ENCODE peak calls at places on chromosomes 5 and 9, in seven cellular contexts. T is heart right ventricle, V is spleen, W is stomach, R is OCI-LY7, F is GM23248, Z is body of pancreas. D is an unnamed sample.

GRCh38 chr9:69249337-69249736 is 75.3 kb downstream of the TJP2 start:
- DNase-seq in R (no peak), Z (no peak), W (no peak), T (peak; percentile 18), F (no peak), V (no peak), D (no peak)

GRCh38 chr9:79023134-79023577 is 548.6 kb upstream of the TLE4 start:
- DNase-seq in W (no peak), T (no peak), F (peak; percentile 84), V (no peak), Z (no peak), R (no peak), D (peak; percentile 78)

GRCh38 chr5:55982957-55983381 is 11.8 kb downstream of the IL6ST start:
- DNase-seq in R (no peak), V (no peak), F (peak; percentile 27), T (no peak), W (peak; percentile 36), Z (no peak), D (no peak)

GRCh38 chr5:93715327-93715726 is 26.1 kb downstream of the POU5F2 start:
- DNase-seq in V (no peak), W (no peak), R (no peak), F (no peak), T (no peak), Z (no peak), D (no peak)

GRCh38 chr5:129670944-129671343 is 77.0 kb upstream of the MINAR2 start:
- DNase-seq in F (peak; percentile 14), T (no peak), R (no peak), V (no peak), W (no peak), Z (no peak), D (peak; percentile 71)

GRCh38 chr5:61409568-61409967 is 77.5 kb downstream of the ZSWIM6 start:
- DNase-seq in F (peak; percentile 91), V (no peak), Z (no peak), W (no peak), T (no peak), R (no peak), D (peak; percentile 78)

GRCh38 chr5:375921-376871 is 54.7 kb downstream of the AHRR start:
- DNase-seq in T (no peak), R (no peak), F (no peak), Z (no peak), W (peak; percentile 21), V (peak; percentile 67), D (no peak)

GRCh38 chr9:32350682-32351081 is 33.8 kb upstream of the ACO1 start:
- DNase-seq in V (no peak), F (peak; percentile 22), T (no peak), W (no peak), Z (no peak), R (peak; percentile 18), D (peak; percentile 61)

GRCh38 chr9:17013010-17013409 is 121.8 kb upstream of the CNTLN start:
- DNase-seq in T (no peak), F (no peak), R (no peak), Z (no peak), W (no peak), V (no peak), D (no peak)

GRCh38 chr5:10387690-10388089 is 34.2 kb downstream of the MARCHF6 start:
- DNase-seq in T (no peak), V (no peak), W (no peak), R (no peak), F (peak; percentile 59), Z (no peak), D (peak; percentile 85)

GRCh38 chr5:176653401-176653800 is 6.1 kb downstream of the TSPAN17 start:
- DNase-seq in V (no peak), T (no peak), W (peak; percentile 37), F (peak; percentile 73), R (no peak), Z (no peak), D (no peak)

GRCh38 chr9:130239741-130240241 is 25.8 kb upstream of the HMCN2 start:
- DNase-seq in F (peak; percentile 34), R (no peak), T (no peak), V (peak; percentile 78), W (no peak), Z (no peak), D (no peak)

GRCh38 chr5:103000089-103000488 is 119.8 kb downstream of the GIN1 start:
- DNase-seq in Z (no peak), T (no peak), V (no peak), W (no peak), R (no peak), F (no peak), D (no peak)

GRCh38 chr9:93268551-93269314 is 84.8 kb downstream of the WNK2 start:
- DNase-seq in Z (peak; percentile 80), V (peak; percentile 88), W (peak; percentile 76), F (no peak), T (no peak), R (peak; percentile 97), D (no peak)
- H3K4me3 ChIP-seq in Z (no peak overlapping the region), V (no peak overlapping the region), W (no peak overlapping the region), F (no peak overlapping the region), T (no peak overlapping the region), R (peak overlapping the region; percentile 74), D (no peak overlapping the region)

DNA sequence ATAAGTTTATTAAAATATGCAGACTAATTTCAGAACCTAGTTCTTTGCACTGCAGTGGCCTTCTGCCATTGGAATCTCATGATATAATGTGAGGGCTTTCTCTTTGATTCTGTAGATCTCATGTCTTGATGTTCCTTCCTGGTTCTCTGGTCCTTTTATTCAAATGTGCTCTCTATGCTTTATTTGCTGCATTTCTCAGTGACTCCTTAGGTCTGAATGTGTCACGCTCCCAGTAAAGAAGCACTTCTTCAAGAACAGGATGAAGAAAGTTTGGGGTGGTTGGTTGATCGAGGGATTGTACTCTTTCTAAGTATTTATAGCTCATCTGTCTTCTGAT is 122.6 kb downstream of the GDNF start:
- DNase-seq in V (no peak), Z (no peak), W (no peak), R (no peak), T (no peak), F (no peak), D (no peak)
- H3K4me1 ChIP-seq in V (peaks cover 9% of the 10 kb centered on the region), Z (peaks cover 18% of the 10 kb centered on the region), W (peaks cover 9% of the 10 kb centered on the region), R (no peaks in the 10 kb centered on the region), T (peaks cover 14% of the 10 kb centered on the region), F (peaks cover 50% of the 10 kb centered on the region), D (peaks cover 5% of the 10 kb centered on the region)

DNA sequence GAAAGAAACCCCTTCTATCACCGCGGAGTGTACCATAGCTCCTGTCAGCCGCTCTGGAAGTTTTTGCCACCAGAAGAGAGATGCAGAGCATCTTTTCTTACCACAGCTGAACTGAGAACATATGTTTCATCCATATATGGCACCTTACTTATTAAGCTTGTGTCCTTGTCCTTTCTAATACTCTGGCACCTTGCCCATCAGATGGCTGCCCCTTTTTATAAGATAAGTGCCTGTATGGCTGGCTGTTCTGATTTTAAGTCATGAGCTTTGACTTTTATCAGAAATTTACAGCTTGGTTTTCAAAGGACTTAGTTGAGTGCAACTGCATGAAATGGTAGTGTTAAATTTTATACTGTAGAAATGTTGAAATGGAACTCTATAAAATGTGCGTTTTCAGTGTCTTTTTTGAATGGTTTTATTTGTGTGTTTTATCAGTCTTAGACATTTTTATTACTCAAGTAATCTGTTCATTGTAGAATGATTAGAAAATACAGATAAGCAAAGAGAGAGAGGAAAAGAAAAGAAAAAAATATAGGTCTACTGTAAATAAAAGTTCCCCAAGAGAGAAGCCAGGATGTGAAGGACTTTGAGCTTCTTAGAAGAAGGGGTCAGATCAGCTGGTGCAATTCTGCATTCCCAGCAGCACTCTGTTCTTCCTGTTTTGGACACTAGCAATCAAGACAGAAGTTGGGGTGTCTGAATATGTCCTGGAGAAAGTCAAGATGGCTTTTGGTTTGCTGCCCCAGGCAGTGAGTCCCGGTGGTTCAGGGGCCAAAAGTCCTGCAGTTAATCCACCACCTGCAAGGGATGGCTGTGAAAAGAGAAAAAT is 38.8 kb downstream of the ARHGAP26 start:
- DNase-seq in T (no peak), V (no peak), F (no peak), Z (no peak), W (no peak), R (no peak), D (no peak)
- H3K4me3 ChIP-seq in T (no peak overlapping the region), V (no peak overlapping the region), F (no peak overlapping the region), Z (no peak overlapping the region), W (no peak overlapping the region), R (no peak overlapping the region), D (no peak overlapping the region)

DNA sequence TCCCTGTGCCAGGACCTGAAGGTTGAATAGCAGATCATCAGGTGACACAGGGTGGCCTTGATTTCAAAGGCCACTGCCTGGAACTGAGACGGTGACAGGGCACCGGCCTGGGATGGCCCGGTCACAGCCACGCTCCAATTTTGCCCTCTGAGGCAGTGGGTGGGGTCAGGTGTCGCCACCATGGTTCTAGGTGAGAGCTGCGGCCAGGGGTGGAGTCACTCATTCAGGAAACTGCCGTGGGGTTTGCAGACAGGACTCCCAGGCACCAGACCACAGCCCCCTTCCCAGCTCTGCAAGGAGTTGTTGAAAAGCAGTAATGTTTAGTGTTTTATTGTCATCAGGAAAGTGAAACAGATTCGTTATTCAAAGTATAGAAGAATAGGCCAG is 17.3 kb upstream of the RNU6ATAC start:
- DNase-seq in T (no peak), W (no peak), R (no peak), Z (no peak), V (peak; percentile 33), F (no peak), D (no peak)
- H3K4me1 ChIP-seq in T (peaks cover 12% of the 10 kb centered on the region), W (no peaks in the 10 kb centered on the region), R (no peaks in the 10 kb centered on the region), Z (no peaks in the 10 kb centered on the region), V (peaks cover 12% of the 10 kb centered on the region), F (no peaks in the 10 kb centered on the region), D (peaks cover 27% of the 10 kb centered on the region)

GRCh38 chr5:167861931-167862426 is 429.5 kb upstream of the WWC1 start:
- DNase-seq in V (no peak), F (no peak), R (no peak), T (no peak), W (no peak), Z (no peak), D (no peak)
- H3K4me3 ChIP-seq in V (no peak overlapping the region), F (no peak overlapping the region), R (no peak overlapping the region), T (no peak overlapping the region), W (no peak overlapping the region), Z (no peak overlapping the region), D (no peak overlapping the region)

GRCh38 chr9:94779101-94779500 is 52.6 kb downstream of the AOPEP start:
- DNase-seq in F (no peak), Z (no peak), V (no peak), W (no peak), T (no peak), R (no peak), D (no peak)
- H3K4me1 ChIP-seq in F (peaks cover 32% of the 10 kb centered on the region), Z (peaks cover 18% of the 10 kb centered on the region), V (peaks cover 6% of the 10 kb centered on the region), W (no peaks in the 10 kb centered on the region), T (peaks cover 24% of the 10 kb centered on the region), R (no peaks in the 10 kb centered on the region), D (peaks cover 18% of the 10 kb centered on the region)

DNA sequence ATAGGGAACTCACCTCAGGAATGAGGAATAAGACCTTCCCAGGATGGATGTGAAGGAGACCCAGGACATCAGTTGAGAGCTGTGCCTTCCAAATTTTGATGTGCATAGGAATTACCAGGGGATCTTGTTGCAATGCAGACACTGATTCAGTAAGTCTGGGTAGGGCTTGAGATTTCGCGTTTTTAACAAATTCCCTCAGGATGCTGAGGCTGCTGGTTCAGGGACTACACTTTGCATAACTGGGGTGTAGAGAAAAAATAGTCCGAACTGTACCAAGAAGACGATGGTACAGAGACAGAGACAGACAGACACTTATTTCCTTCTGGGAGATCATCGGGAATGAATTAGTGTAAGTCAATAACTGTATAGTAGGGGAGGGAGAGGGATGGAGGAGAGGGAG is 82.3 kb upstream of the FREM1 start:
- DNase-seq in Z (no peak), V (no peak), W (no peak), F (peak; percentile 53), T (no peak), R (no peak), D (no peak)
- H3K4me3 ChIP-seq in Z (no peak overlapping the region), V (peak overlapping the region; percentile 45), W (peak overlapping the region; percentile 55), F (peak overlapping the region; percentile 88), T (peak overlapping the region; percentile 67), R (no peak overlapping the region), D (peak overlapping the region; percentile 95)

GRCh38 chr9:86901511-86901910 is 45.8 kb downstream of the GAS1 start:
- DNase-seq in R (no peak), F (no peak), Z (no peak), V (no peak), T (no peak), W (no peak), D (no peak)
- H3K4me1 ChIP-seq in R (no peaks in the 10 kb centered on the region), F (no peaks in the 10 kb centered on the region), Z (peaks cover 7% of the 10 kb centered on the region), V (peaks cover 6% of the 10 kb centered on the region), T (no peaks in the 10 kb centered on the region), W (peaks cover 5% of the 10 kb centered on the region), D (no peaks in the 10 kb centered on the region)

D was measured in adipocyte.